ENCODE peak calls at places on chromosomes 13 and 19, in five cellular contexts. P, R, Y, N and O are unnamed samples.

GRCh38 chr13:41267106-41267505 is 3.7 kb upstream of the MTRF1 start:
- DNase-seq in P (no peak), R (no peak), Y (peak), N (no peak), O (no peak)

GRCh38 chr19:11261431-11261901 is 858 bp downstream of the DOCK6 start:
- DNase-seq in P (no peak), R (no peak), Y (no peak), N (no peak), O (no peak)

GRCh38 chr13:40985596-40986327 is 33.4 kb downstream of the ELF1 start:
- DNase-seq in P (no peak), R (no peak), Y (no peak), N (no peak), O (no peak)

GRCh38 chr19:35260694-35261304 is 8.0 kb upstream of the USF2 start:
- DNase-seq in P (no peak), R (no peak), Y (no peak), N (no peak), O (no peak)

GRCh38 chr19:33758541-33759013 is 38.1 kb upstream of the KCTD15 start:
- DNase-seq in P (no peak), R (no peak), Y (peak), N (no peak), O (no peak)

GRCh38 chr19:49403404-49404187 is 15.5 kb downstream of the KASH5 start:
- DNase-seq in P (no peak), R (no peak), Y (peak), N (peak), O (no peak)

GRCh38 chr19:48910803-48911202 is 10.7 kb downstream of the NUCB1 start:
- DNase-seq in P (no peak), R (no peak), Y (no peak), N (no peak), O (no peak)

GRCh38 chr13:22074403-22074802 is 403.5 kb downstream of the FGF9 start:
- DNase-seq in P (no peak), R (no peak), Y (no peak), N (no peak), O (peak)

GRCh38 chr19:32896516-32897214 is 27.1 kb upstream of the SLC7A9 start:
- DNase-seq in P (no peak), R (no peak), Y (peak), N (no peak), O (no peak)

GRCh38 chr13:30615851-30616311 is 1.8 kb upstream of the USPL1 start:
- DNase-seq in P (no peak), R (no peak), Y (peak), N (peak), O (no peak)

GRCh38 chr13:94322925-94323324 is 156.6 kb downstream of the DCT start:
- DNase-seq in P (no peak), R (no peak), Y (no peak), N (no peak), O (peak)

GRCh38 chr13:108944760-108945159 is 315.3 kb downstream of the MYO16 start:
- DNase-seq in P (no peak), R (no peak), Y (no peak), N (no peak), O (peak)

GRCh38 chr13:59442461-59442860 is 721.3 kb downstream of the DIAPH3 start:
- DNase-seq in P (no peak), R (no peak), Y (no peak), N (no peak), O (no peak)

GRCh38 chr13:99442273-99442895 is 58.9 kb upstream of the TM9SF2 start:
- DNase-seq in P (no peak), R (peak), Y (peak), N (peak), O (no peak)

GRCh38 chr13:99356216-99357089 is 49.3 kb upstream of the GPR183 start:
- DNase-seq in P (no peak), R (no peak), Y (peak), N (no peak), O (no peak)

GRCh38 chr13:75648446-75648845 is 12.3 kb downstream of the LMO7 start:
- DNase-seq in P (no peak), R (no peak), Y (no peak), N (no peak), O (no peak)

GRCh38 chr19:13814550-13814949 is 19.3 kb downstream of the ZSWIM4 start:
- DNase-seq in P (no peak), R (no peak), Y (no peak), N (no peak), O (no peak)

GRCh38 chr13:76023644-76024043 is 387.5 kb downstream of the LMO7 start:
- DNase-seq in P (no peak), R (no peak), Y (peak), N (peak), O (no peak)

GRCh38 chr19:35959040-35959967 is 23.1 kb downstream of the LRFN3 start:
- DNase-seq in P (peak), R (no peak), Y (no peak), N (no peak), O (peak)

GRCh38 chr19:3178973-3179738 is 587 bp downstream of the S1PR4 start:
- DNase-seq in P (no peak), R (no peak), Y (no peak), N (no peak), O (no peak)

GRCh38 chr19:32231020-32231419 is 114.4 kb upstream of the ZNF507 start:
- DNase-seq in P (no peak), R (no peak), Y (no peak), N (no peak), O (no peak)

GRCh38 chr13:95530178-95530577 is 22.3 kb upstream of the CLDN10 start:
- DNase-seq in P (peak), R (no peak), Y (peak), N (peak), O (peak)

GRCh38 chr13:98099627-98100026 is 43.3 kb upstream of the FARP1 start:
- DNase-seq in P (no peak), R (no peak), Y (no peak), N (no peak), O (no peak)

GRCh38 chr13:33232883-33233282 is 52.7 kb downstream of the STARD13 start:
- DNase-seq in P (no peak), R (no peak), Y (no peak), N (no peak), O (no peak)

GRCh38 chr13:76043882-76044281 is 407.8 kb downstream of the LMO7 start:
- DNase-seq in P (no peak), R (no peak), Y (no peak), N (no peak), O (no peak)

GRCh38 chr19:43148233-43148632 is 38.1 kb downstream of the PSG5 start:
- DNase-seq in P (no peak), R (no peak), Y (peak), N (peak), O (peak)

GRCh38 chr19:36579255-36579654 is 6.2 kb upstream of the ZNF529 start:
- DNase-seq in P (no peak), R (no peak), Y (no peak), N (no peak), O (no peak)

GRCh38 chr19:45099465-45100201 is 6.7 kb downstream of the PPP1R37 start:
- DNase-seq in P (peak), R (no peak), Y (peak), N (no peak), O (no peak)

GRCh38 chr19:920051-920857 is 3.1 kb downstream of the KISS1R start:
- DNase-seq in P (no peak), R (no peak), Y (no peak), N (peak), O (no peak)
- TF ChIP-seq CTCF in P (no peak), R (no peak), Y (no peak), N (no peak), O (no peak)

DNA sequence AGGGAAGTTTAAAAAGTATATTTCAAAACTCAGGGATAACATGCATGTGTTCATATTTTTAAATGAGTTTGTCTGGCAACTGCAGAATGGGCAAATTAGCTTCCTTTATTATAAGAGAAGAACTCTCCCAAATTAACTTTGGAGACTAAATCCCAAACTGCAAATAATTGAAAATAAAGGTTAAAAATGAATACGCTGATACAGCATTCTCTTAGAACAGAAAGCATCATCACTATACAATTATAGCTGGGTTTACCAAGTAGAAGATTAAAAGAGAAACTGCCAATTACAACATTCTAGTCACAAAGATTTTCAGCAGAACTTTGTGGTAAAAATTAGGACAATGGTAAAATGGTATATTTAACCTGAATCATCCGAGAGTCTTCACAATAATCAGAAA is 73.3 kb downstream of the OLFM4 start:
- DNase-seq in P (no peak), R (no peak), Y (no peak), N (no peak), O (no peak)
- H3K4me3 ChIP-seq in P (no peak), R (no peak), Y (no peak), N (no peak), O (no peak)

DNA sequence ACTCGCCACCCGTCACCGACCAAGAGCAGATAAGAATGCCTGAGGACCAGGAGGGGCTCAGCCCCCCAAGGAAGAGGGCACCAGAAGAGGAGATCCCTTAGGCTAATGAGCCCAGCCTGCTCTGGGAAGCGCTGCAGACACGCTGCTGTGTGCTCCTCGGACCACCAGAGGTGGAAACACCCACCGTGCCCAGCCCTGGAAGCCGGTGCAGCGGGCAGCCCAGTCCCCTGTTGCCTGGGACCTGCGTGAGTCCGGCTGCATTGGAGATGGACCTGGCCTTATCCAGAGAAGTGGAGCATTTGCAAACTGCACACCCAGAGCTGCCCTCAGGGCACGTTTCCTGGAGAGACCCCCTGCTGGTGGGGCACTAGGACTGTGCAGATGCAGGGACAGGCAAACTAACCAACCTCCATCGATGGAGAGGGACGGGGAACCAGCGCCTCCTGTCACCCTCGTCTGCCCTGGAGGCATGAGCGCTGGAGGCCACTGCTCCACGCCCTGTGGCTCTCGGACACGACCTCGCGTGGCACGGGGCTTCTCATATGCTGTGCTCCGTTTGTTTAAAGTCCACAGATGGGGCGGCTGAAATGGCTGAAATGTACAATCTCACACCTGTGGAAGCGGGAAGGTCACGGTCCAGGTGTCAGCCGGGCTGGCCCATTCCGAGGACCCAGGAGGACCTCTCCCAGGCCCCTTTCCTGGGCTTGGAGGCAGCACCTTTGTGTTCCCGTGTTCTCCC is 153.9 kb downstream of the KDM4B start:
- DNase-seq in P (no peak), R (no peak), Y (no peak), N (no peak), O (no peak)
- TF ChIP-seq CTCF in P (no peak), R (no peak), Y (no peak), N (no peak), O (no peak)

GRCh38 chr19:38703509-38703908 is 40.8 kb downstream of the CAPN12 start:
- DNase-seq in P (no peak), R (no peak), Y (no peak), N (no peak), O (no peak)

GRCh38 chr19:38704488-38705026 is 39.7 kb downstream of the CAPN12 start:
- DNase-seq in P (no peak), R (no peak), Y (no peak), N (no peak), O (no peak)

GRCh38 chr19:38707512-38708114 is 36.7 kb downstream of the CAPN12 start:
- DNase-seq in P (peak), R (no peak), Y (peak), N (peak), O (peak)

GRCh38 chr19:38706792-38707511 is 37.3 kb downstream of the CAPN12 start:
- DNase-seq in P (no peak), R (no peak), Y (no peak), N (no peak), O (no peak)

DNA sequence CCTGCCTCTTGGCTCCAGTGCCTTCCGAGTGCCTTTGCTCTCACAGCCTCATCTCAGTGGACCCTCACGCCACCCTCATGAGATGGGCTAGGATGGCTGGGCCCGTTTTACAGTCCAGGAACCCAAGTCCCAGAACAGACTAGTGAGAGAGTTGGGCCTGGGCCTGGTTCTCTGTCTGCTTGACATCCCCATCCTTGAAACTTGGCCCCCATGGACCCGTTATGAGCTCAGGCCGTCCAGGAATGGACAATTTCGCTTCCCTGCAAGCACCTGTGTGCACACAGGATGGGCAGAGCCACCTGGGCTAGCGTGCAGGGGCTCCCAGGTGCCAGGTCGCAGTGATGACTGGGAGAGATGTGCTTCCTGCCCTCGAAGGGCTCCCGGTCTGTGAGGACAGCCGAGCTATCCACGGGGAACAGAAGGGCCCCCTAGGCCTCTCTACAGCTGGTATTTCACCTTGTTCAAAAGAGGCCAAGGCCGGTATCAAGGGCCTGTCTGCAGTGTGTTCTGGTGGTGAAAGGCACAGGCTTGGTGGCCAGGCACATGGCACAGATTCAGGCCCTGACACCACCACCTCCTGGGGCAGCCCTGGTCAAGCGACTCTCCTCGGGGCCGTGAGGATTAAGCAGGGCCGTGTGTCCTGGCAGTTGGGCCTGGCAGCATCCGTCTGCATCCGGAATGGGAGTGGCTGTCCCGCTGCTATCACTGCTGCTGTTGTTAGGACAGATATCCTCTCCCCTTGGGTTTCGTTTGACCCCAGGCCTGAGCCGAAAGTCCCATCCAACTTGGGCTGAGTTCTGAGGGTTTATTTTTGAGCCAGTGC is 38.9 kb downstream of the CAPN12 start:
- DNase-seq in P (no peak), R (no peak), Y (no peak), N (no peak), O (no peak)
- H3K4me3 ChIP-seq in P (no peak), R (no peak), Y (no peak), N (no peak), O (no peak)